ENCODE peak calls at places on chromosomes 4 and X, in ten cellular contexts. D is progenitor cell of endocrine pancreas; K is hepatocyte; Z is HEK293T; S is H54; M is NCI-H524 treated with DMSO at 0.1 percent for 48 hours; Q is NCI-H2029; R is HTR-8/SVneo; J is stimulated activated CD4-positive, alpha-beta T cell treated with anti-CD3 and anti-CD28 coated beads, Interleukin-12 subunit alpha, Interleukin-12 subunit beta, amount 100 ng/mL, for 24 hours; T is cardiac muscle cell. Y is an unnamed sample.

GRCh38 chr4:102533916-102534315 is 32.8 kb downstream of the NFKB1 start:
- DNase-seq in M (no peak), Z (no peak), T (no peak), J (no peak), Q (no peak), R (no peak), S (no peak), D (no peak), K (no peak), Y (no peak)

GRCh38 chr4:73311428-73311827 is 52.8 kb upstream of the ANKRD17 start:
- DNase-seq in M (no peak), D (no peak), J (no peak), S (no peak), R (peak; percentile 4), Z (peak; percentile 6), K (peak; percentile 30), T (peak; percentile 56), Q (peak; percentile 2), Y (peak; percentile 14)

GRCh38 chr4:122673252-122673651 is 52.4 kb upstream of the IL21 start:
- DNase-seq in T (peak; percentile 32), K (peak; percentile 34), Q (no peak), D (no peak), Z (no peak), J (no peak), M (no peak), S (no peak), R (no peak), Y (no peak)

GRCh38 chr4:172899861-172900260 is 268.8 kb upstream of the GALNT7 start:
- DNase-seq in S (no peak), Z (no peak), T (no peak), R (no peak), J (no peak), K (no peak), M (no peak), Q (no peak), D (no peak), Y (no peak)

GRCh38 chr4:129344058-129344457 is 248.1 kb downstream of the C4orf33 start:
- DNase-seq in S (no peak), J (no peak), Q (peak; percentile 10), M (no peak), K (peak; percentile 61), Z (peak; percentile 46), T (peak; percentile 66), D (no peak), R (peak; percentile 33), Y (peak; percentile 14)

GRCh38 chr4:28973591-28974350 is 1746.4 kb upstream of the PCDH7 start:
- DNase-seq in S (no peak), R (peak; percentile 1), J (no peak), M (no peak), Z (no peak), K (peak; percentile 4), D (no peak), T (no peak), Q (no peak), Y (no peak)

GRCh38 chr4:7630559-7631287 is 196.0 kb upstream of the PSAPL1 start:
- DNase-seq in J (no peak), T (peak; percentile 69), R (peak; percentile 75), Q (peak; percentile 42), M (no peak), D (no peak), S (peak; percentile 83), K (peak; percentile 46), Z (no peak), Y (peak; percentile 62)

GRCh38 chr4:3417448-3417847 is 24.3 kb upstream of the HGFAC start:
- DNase-seq in K (no peak), Q (no peak), R (no peak), J (no peak), Z (no peak), T (no peak), S (no peak), M (no peak), D (no peak), Y (no peak)

GRCh38 chr4:185782523-185782922 is 29.5 kb downstream of the SORBS2 start:
- DNase-seq in R (peak; percentile 26), K (peak; percentile 25), Z (no peak), M (no peak), D (no peak), S (no peak), T (peak; percentile 45), Q (no peak), J (no peak), Y (no peak)

GRCh38 chr4:38396091-38396490 is 267.9 kb upstream of the KLF3 start:
- DNase-seq in D (no peak), J (no peak), S (no peak), Q (no peak), M (no peak), K (no peak), R (no peak), Z (no peak), T (no peak), Y (no peak)

GRCh38 chrX:63930140-63930539 is 145.1 kb upstream of the ARHGEF9 start:
- DNase-seq in D (no peak), Q (no peak), S (no peak), J (no peak), T (no peak), M (peak; percentile 6), K (no peak), Z (no peak), R (no peak), Y (no peak)

GRCh38 chr4:7055111-7055989 is 12.2 kb downstream of the TADA2B start:
- DNase-seq in Z (no peak), Q (no peak), R (no peak), M (no peak), J (no peak), K (no peak), T (no peak), D (no peak), S (no peak), Y (no peak)

GRCh38 chr4:38482696-38483095 is 181.3 kb upstream of the KLF3 start:
- DNase-seq in S (no peak), D (no peak), J (no peak), R (no peak), Q (no peak), M (no peak), T (no peak), K (no peak), Z (no peak), Y (no peak)

GRCh38 chrX:63506320-63506719 is 155.2 kb upstream of the SPIN4 start:
- DNase-seq in R (peak; percentile 0), M (no peak), T (peak; percentile 62), K (peak; percentile 26), J (no peak), Z (peak; percentile 8), D (no peak), Q (peak; percentile 0), S (no peak), Y (peak; percentile 46)

GRCh38 chr4:152273343-152273742 is 262.5 kb downstream of the FBXW7 start:
- DNase-seq in K (no peak), R (peak; percentile 31), T (no peak), D (no peak), Q (no peak), J (no peak), Z (no peak), M (no peak), S (no peak), Y (no peak)

GRCh38 chr4:145898926-145899531 is 39.6 kb downstream of the ZNF827 start:
- DNase-seq in S (no peak), Q (no peak), K (no peak), M (no peak), J (no peak), T (no peak), Z (no peak), R (no peak), D (no peak), Y (no peak)

GRCh38 chr4:26050212-26050643 is 136.2 kb downstream of the SMIM20 start:
- DNase-seq in J (no peak), K (no peak), R (no peak), T (no peak), D (no peak), M (no peak), Z (no peak), S (no peak), Q (no peak), Y (no peak)

GRCh38 chrX:96770315-96770714 is 85.7 kb downstream of the DIAPH2 start:
- DNase-seq in R (no peak), K (peak; percentile 36), S (no peak), Q (no peak), M (no peak), T (peak; percentile 31), D (no peak), J (no peak), Z (peak; percentile 11), Y (peak; percentile 1)

GRCh38 chr4:153513596-153513995 is 47.4 kb downstream of the TMEM131L start:
- DNase-seq in T (peak; percentile 36), J (no peak), R (peak; percentile 43), M (no peak), Q (no peak), K (no peak), D (no peak), Z (no peak), S (no peak), Y (no peak)

Y was measured in cerebellar cortex.